ENCODE peak calls at places on chromosomes 11 and 22, in eight cellular contexts. One of them, this sample, is unnamed.

GRCh38 chr11:44032304-44033085 is 15.3 kb upstream of the ACCSL start:
- DNase-seq in DMS153: no peak
- DNase-seq in mesothelial cell of epicardium: peak; percentile 32
- DNase-seq in iPS-NIHi11: no peak
- DNase-seq in GOT3: no peak
- DNase-seq in HCT116: no peak
- DNase-seq in AG09309: peak; percentile 55
- DNase-seq in T-cell: no peak
- DNase-seq in this sample: no peak

GRCh38 chr11:4167758-4168157 is 73.2 kb downstream of the RRM1 start:
- DNase-seq in DMS153: no peak
- DNase-seq in mesothelial cell of epicardium: no peak
- DNase-seq in iPS-NIHi11: no peak
- DNase-seq in GOT3: no peak
- DNase-seq in HCT116: no peak
- DNase-seq in AG09309: no peak
- DNase-seq in T-cell: no peak
- DNase-seq in this sample: no peak

GRCh38 chr22:21942407-21942895 is 10.2 kb downstream of the PPM1F start:
- DNase-seq in DMS153: no peak
- DNase-seq in mesothelial cell of epicardium: no peak
- DNase-seq in iPS-NIHi11: no peak
- DNase-seq in GOT3: peak; percentile 33
- DNase-seq in HCT116: peak; percentile 44
- DNase-seq in AG09309: peak; percentile 40
- DNase-seq in T-cell: no peak
- DNase-seq in this sample: peak; percentile 64

GRCh38 chr11:3186166-3186953 is 21.2 kb upstream of the OSBPL5 start:
- DNase-seq in DMS153: no peak
- DNase-seq in mesothelial cell of epicardium: no peak
- DNase-seq in iPS-NIHi11: no peak
- DNase-seq in GOT3: no peak
- DNase-seq in HCT116: no peak
- DNase-seq in AG09309: no peak
- DNase-seq in T-cell: no peak
- DNase-seq in this sample: no peak

GRCh38 chr11:68202165-68202564 is 10.9 kb downstream of the KMT5B start:
- DNase-seq in DMS153: no peak
- DNase-seq in mesothelial cell of epicardium: no peak
- DNase-seq in iPS-NIHi11: no peak
- DNase-seq in GOT3: no peak
- DNase-seq in HCT116: no peak
- DNase-seq in AG09309: no peak
- DNase-seq in T-cell: no peak
- DNase-seq in this sample: no peak

GRCh38 chr11:28887681-28888080 is 779.5 kb downstream of the METTL15 start:
- DNase-seq in DMS153: no peak
- DNase-seq in mesothelial cell of epicardium: no peak
- DNase-seq in iPS-NIHi11: no peak
- DNase-seq in GOT3: no peak
- DNase-seq in HCT116: no peak
- DNase-seq in AG09309: peak; percentile 11
- DNase-seq in T-cell: no peak
- DNase-seq in this sample: no peak

GRCh38 chr11:60782393-60783140 is 2.6 kb upstream of the MS4A10 start:
- DNase-seq in DMS153: no peak
- DNase-seq in mesothelial cell of epicardium: no peak
- DNase-seq in iPS-NIHi11: no peak
- DNase-seq in GOT3: no peak
- DNase-seq in HCT116: no peak
- DNase-seq in AG09309: no peak
- DNase-seq in T-cell: no peak
- DNase-seq in this sample: no peak

GRCh38 chr22:50731811-50732624 is 6.0 kb upstream of the ACR start:
- DNase-seq in DMS153: no peak
- DNase-seq in mesothelial cell of epicardium: peak; percentile 47
- DNase-seq in iPS-NIHi11: peak; percentile 78
- DNase-seq in GOT3: no peak
- DNase-seq in HCT116: peak; percentile 15
- DNase-seq in AG09309: no peak
- DNase-seq in T-cell: peak; percentile 59
- DNase-seq in this sample: peak; percentile 12

This sample was measured in SW 1271.